ENCODE peak calls at places on chromosome 15, in seven cellular contexts. G is lung microvascular endothelial cell; K is activated CD4-positive, alpha-beta T cell treated with anti-CD3 and anti-CD28 coated beads, Interleukin-2, amount 10 ng/mL, durations not matched to agents 7 days and 5 days; F is HS-5; Z is effector CD4-positive, alpha-beta T cell; B is ovary; I is RPMI7951. M is an unnamed sample.

GRCh38 chr15:80937718-80938117 is 51.9 kb downstream of the MESD start:
- DNase-seq in Z (no peak), I (no peak), G (no peak), F (no peak), K (no peak), B (no peak), M (no peak)

GRCh38 chr15:90530250-90531051 is 728 bp downstream of the CRTC3 start:
- DNase-seq in F (no peak), I (peak), K (peak), B (peak), Z (peak), G (peak), M (peak)

GRCh38 chr15:89018235-89018634 is 70.0 kb upstream of the ABHD2 start:
- DNase-seq in I (peak), Z (no peak), K (no peak), F (no peak), B (peak), G (no peak), M (no peak)

GRCh38 chr15:29570931-29571727 is 251.1 kb downstream of the TJP1 start:
- DNase-seq in B (peak), Z (no peak), G (peak), I (no peak), F (peak), K (no peak), M (no peak)

GRCh38 chr15:59222106-59222505 is 15.5 kb downstream of the LDHAL6B start:
- DNase-seq in Z (no peak), G (no peak), K (no peak), F (peak), I (peak), B (no peak), M (no peak)

GRCh38 chr15:90840157-90840855 is 28.1 kb upstream of the FURIN start:
- DNase-seq in F (no peak), I (no peak), B (no peak), G (no peak), Z (no peak), K (no peak), M (no peak)

GRCh38 chr15:60529332-60529731 is 50.4 kb upstream of the ICE2 start:
- DNase-seq in I (no peak), G (no peak), K (no peak), B (no peak), Z (no peak), F (no peak), M (no peak)

GRCh38 chr15:34841220-34841841 is 46.0 kb upstream of the ACTC1 start:
- DNase-seq in B (no peak), Z (no peak), K (no peak), I (no peak), G (no peak), F (peak), M (no peak)

GRCh38 chr15:94524565-94524964 is 293.2 kb downstream of the MCTP2 start:
- DNase-seq in B (no peak), G (no peak), Z (no peak), F (no peak), I (no peak), K (no peak), M (no peak)

GRCh38 chr15:94230886-94231727 is at the start of gene MCTP2:
- DNase-seq in K (peak), B (peak), I (peak), G (peak), Z (peak), F (no peak), M (peak)

GRCh38 chr15:66565731-66566130 is at the start of gene LCTL:
- DNase-seq in F (no peak), I (peak), Z (no peak), G (no peak), B (no peak), K (no peak), M (no peak)

GRCh38 chr15:90419738-90420487 is 31.9 kb downstream of the IQGAP1 start:
- DNase-seq in K (no peak), F (peak), I (peak), B (no peak), Z (no peak), G (no peak), M (no peak)